ENCODE peak calls at places on chromosomes 4 and X, in six cellular contexts. Y is lower leg skin, D is K562, G is stomach, B is upper lobe of left lung, M is ovary. A is an unnamed sample.

GRCh38 chrX:100768679-100769338 is 36.9 kb upstream of the SYTL4 start:
- DNase-seq in B (no peak), M (peak; percentile 88), D (peak; percentile 80), G (peak; percentile 95), Y (peak; percentile 78), A (peak; percentile 35)

GRCh38 chr4:72858328-72858727 is 211.2 kb downstream of the COX18 start:
- DNase-seq in D (no peak), B (no peak), M (no peak), Y (no peak), G (no peak), A (no peak)

GRCh38 chrX:105700316-105700715 is 122.0 kb upstream of the NRK start:
- DNase-seq in G (no peak), Y (no peak), D (no peak), M (no peak), B (no peak), A (no peak)

GRCh38 chrX:107766470-107767140 is 9.0 kb downstream of the TSC22D3 start:
- DNase-seq in M (peak; percentile 79), B (no peak), Y (no peak), D (no peak), G (no peak), A (no peak)

GRCh38 chrX:150587585-150588503 is 19.4 kb downstream of the MTM1 start:
- DNase-seq in D (peak; percentile 48), Y (no peak), B (no peak), M (no peak), G (no peak), A (no peak)

GRCh38 chrX:135985123-135985973 is at the start of gene SLC9A6:
- DNase-seq in Y (peak; percentile 58), M (peak; percentile 75), B (peak; percentile 94), D (peak; percentile 83), G (peak; percentile 74), A (peak; percentile 49)

GRCh38 chrX:155144926-155145325 is 71.3 kb upstream of the VBP1 start:
- DNase-seq in Y (no peak), D (no peak), M (no peak), G (no peak), B (no peak), A (no peak)

GRCh38 chr4:8035371-8035780 is 95.7 kb upstream of the AFAP1 start:
- DNase-seq in Y (no peak), M (no peak), G (no peak), D (no peak), B (no peak), A (peak; percentile 63)

GRCh38 chr4:18042012-18042411 is 20.5 kb upstream of the LCORL start:
- DNase-seq in Y (no peak), B (no peak), M (no peak), G (no peak), D (no peak), A (no peak)

GRCh38 chrX:115948018-115948923 is 222.3 kb upstream of the AGTR2 start:
- DNase-seq in Y (no peak), G (no peak), D (peak; percentile 27), B (no peak), M (no peak), A (no peak)

GRCh38 chrX:45842916-45843315 is 642.2 kb upstream of the DIPK2B start:
- DNase-seq in Y (no peak), M (no peak), D (no peak), G (no peak), B (no peak), A (no peak)

GRCh38 chr4:70706516-70706915 is 15.2 kb upstream of the RUFY3 start:
- DNase-seq in B (no peak), Y (no peak), D (peak; percentile 32), M (no peak), G (no peak), A (no peak)

GRCh38 chrX:78455901-78456300 is 128.5 kb upstream of the CYSLTR1 start:
- DNase-seq in D (no peak), M (no peak), G (no peak), B (no peak), Y (no peak), A (peak; percentile 8)

GRCh38 chr4:6377626-6378492 is 94.6 kb downstream of the PPP2R2C start:
- DNase-seq in B (peak; percentile 55), G (no peak), D (no peak), M (no peak), Y (no peak), A (no peak)

GRCh38 chr4:41169256-41169655 is 45.1 kb downstream of the APBB2 start:
- DNase-seq in M (no peak), Y (no peak), D (no peak), G (no peak), B (no peak), A (no peak)

GRCh38 chr4:120850048-120850599 is 72.4 kb downstream of the PRDM5 start:
- DNase-seq in G (no peak), M (no peak), B (no peak), Y (no peak), D (no peak), A (no peak)

GRCh38 chr4:15913631-15913970 is 24.9 kb downstream of the FGFBP1 start:
- DNase-seq in M (no peak), G (no peak), B (no peak), D (no peak), Y (no peak), A (peak; percentile 47)

GRCh38 chr4:166091914-166092510 is 219.0 kb downstream of the TLL1 start:
- DNase-seq in B (no peak), Y (no peak), M (no peak), G (no peak), D (peak; percentile 48), A (no peak)

GRCh38 chr4:38663021-38663800 is 788 bp upstream of the KLF3 start:
- DNase-seq in B (no peak), D (peak; percentile 48), M (peak; percentile 76), Y (peak; percentile 44), G (peak; percentile 34), A (no peak)

GRCh38 chr4:38665846-38666490 is 2.0 kb downstream of the KLF3 start:
- DNase-seq in G (no peak), B (no peak), M (no peak), Y (no peak), D (no peak), A (no peak)

GRCh38 chr4:38667005-38667771 is 3.2 kb downstream of the KLF3 start:
- DNase-seq in B (no peak), D (peak; percentile 96), Y (peak; percentile 93), G (peak; percentile 77), M (peak; percentile 81), A (no peak)

GRCh38 chr4:38663801-38664703 is at the start of gene KLF3:
- DNase-seq in D (peak; percentile 92), B (peak; percentile 99), M (peak; percentile 94), Y (peak; percentile 92), G (peak; percentile 96), A (peak; percentile 63)

GRCh38 chr4:38664704-38665401 is 854 bp downstream of the KLF3 start:
- DNase-seq in B (peak; percentile 91), G (peak; percentile 69), M (peak; percentile 86), Y (peak; percentile 58), D (peak; percentile 84), A (no peak)
- TF ChIP-seq POLR2A in B (peak; percentile 43), G (no peak), M (peak; percentile 44), Y (no peak), D (peak; percentile 52), A (no peak)

GRCh38 chrX:130084651-130085237 is 25.6 kb downstream of the ELF4 start:
- DNase-seq in D (peak; percentile 46), B (no peak), G (no peak), Y (no peak), M (no peak), A (no peak)
- TF ChIP-seq POLR2A in D (no peak), B (no peak), G (no peak), Y (no peak), M (no peak), A (no peak)

DNA sequence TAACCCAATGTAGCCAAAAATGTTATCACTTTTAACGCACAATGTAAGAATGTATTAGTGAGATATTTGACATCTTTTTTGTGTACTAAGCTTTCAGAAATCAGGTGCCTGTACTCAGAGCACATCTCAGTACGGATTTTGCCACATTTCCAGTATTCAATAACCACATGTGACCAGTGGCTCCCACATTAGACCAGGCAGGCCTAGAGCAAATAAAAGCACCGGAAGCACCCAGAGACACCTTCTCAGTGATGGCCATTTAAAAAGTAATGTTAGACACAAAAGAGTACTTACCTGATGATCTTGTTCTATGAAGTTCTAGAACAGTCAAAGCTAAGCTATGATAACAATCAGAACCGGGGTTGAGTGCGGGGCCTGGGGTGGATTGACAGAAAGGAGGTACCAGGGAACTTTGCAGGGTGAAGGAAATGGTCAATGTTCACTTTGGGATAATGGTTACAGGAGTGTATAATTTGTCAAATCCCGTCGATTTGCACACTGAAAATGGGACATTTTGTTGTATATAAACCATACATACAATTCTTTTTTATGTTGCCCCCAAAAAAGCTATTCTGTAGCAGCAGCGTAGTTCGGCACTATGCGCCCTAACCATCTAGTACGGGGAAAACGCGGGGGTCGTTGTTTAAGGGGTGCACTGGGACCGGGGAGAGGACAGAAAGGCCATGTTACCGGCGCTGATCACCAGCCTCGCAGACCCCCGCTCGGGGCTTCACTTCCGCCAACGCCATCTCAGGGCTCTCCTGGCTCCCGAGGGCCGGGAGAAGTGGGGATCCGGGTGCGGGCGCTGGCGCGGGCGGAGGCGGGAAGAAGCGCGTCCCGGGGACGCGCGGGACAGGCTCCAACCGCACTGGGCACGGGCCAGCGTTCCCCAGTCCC is 1.0 kb downstream of the CTPS2 start:
- DNase-seq in B (no peak), G (no peak), M (no peak), Y (no peak), D (peak; percentile 30), A (no peak)
- TF ChIP-seq POLR2A in B (no peak), G (no peak), M (no peak), Y (no peak), D (no peak), A (no peak)

GRCh38 chr4:78775278-78776030 is 696 bp upstream of the BMP2K start:
- DNase-seq in B (peak; percentile 98), M (peak; percentile 91), Y (peak; percentile 83), D (peak; percentile 91), G (peak; percentile 89), A (peak; percentile 44)
- TF ChIP-seq POLR2A in B (no peak), M (peak; percentile 28), Y (no peak), D (peak; percentile 76), G (no peak), A (no peak)

DNA sequence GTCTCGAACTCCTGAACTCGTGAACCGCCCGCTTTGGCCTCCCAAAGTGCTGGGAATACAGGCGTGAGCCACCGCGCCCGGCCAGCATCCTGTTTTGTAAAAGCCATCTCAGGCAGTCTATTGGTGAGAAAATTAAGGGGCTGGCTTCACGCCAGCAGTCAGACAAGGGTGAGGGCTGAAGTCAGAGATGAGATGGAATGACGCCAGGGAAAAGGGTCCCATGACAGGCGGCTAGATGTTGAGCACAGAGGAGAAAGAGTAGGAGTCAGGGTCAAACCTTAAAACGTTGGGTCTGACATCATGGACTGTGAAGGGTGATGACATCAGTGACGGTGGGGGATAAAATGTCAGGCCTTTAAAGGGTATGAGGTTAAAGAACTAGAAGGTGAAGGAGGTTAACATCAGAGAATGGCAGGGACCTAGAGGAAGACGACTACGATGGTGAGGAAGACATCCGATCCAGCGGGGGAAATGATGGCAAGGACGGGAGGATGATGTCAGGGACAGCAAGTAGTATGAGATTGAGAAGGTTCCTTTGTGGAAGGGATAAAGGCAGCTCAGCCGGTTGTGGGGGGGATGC is 504 bp upstream of the RBM3 start:
- DNase-seq in B (peak; percentile 56), Y (peak; percentile 58), G (peak; percentile 30), D (peak; percentile 87), M (peak; percentile 69), A (no peak)
- TF ChIP-seq POLR2A in B (no peak), Y (no peak), G (no peak), D (no peak), M (no peak), A (no peak)

GRCh38 chrX:119692241-119693031 is 532 bp downstream of the SEPTIN6 start:
- DNase-seq in G (peak; percentile 44), B (peak; percentile 90), Y (no peak), M (peak; percentile 17), D (peak; percentile 73), A (peak; percentile 25)
- TF ChIP-seq POLR2A in G (no peak), B (no peak), Y (no peak), M (no peak), D (no peak), A (no peak)

A was measured in H54.